ENCODE peak calls at places on chromosomes 12 and 14, in five cellular contexts. B is IMR-90, O is HepG2, R is GM12878, V is K562. D is an unnamed sample.

GRCh38 chr14:77889971-77890442 is 90.1 kb downstream of the ADCK1 start:
- DNase-seq in B (peak), V (no peak), O (no peak), R (no peak), D (no peak)

GRCh38 chr12:124761876-124762275 is 101.8 kb downstream of the SCARB1 start:
- DNase-seq in O (no peak), R (no peak), B (no peak), V (no peak), D (peak)

GRCh38 chr12:13811061-13811460 is 170.3 kb downstream of the GRIN2B start:
- DNase-seq in V (no peak), O (no peak), B (no peak), R (no peak), D (no peak)

GRCh38 chr12:49633703-49634311 is 10.4 kb downstream of the PRPF40B start:
- DNase-seq in V (no peak), R (no peak), O (no peak), B (no peak), D (no peak)

GRCh38 chr12:16473610-16474326 is 126.3 kb downstream of the MGST1 start:
- DNase-seq in O (no peak), V (no peak), R (no peak), B (peak), D (no peak)

GRCh38 chr12:64608901-64609542 is 1.3 kb upstream of the RASSF3 start:
- DNase-seq in B (peak), V (peak), O (peak), R (peak), D (peak)

GRCh38 chr14:67461341-67461985 is 27.1 kb downstream of the TMEM229B start:
- DNase-seq in O (no peak), R (no peak), V (no peak), B (peak), D (no peak)

GRCh38 chr12:11477110-11477509 is 81.7 kb upstream of the PRB2 start:
- DNase-seq in V (no peak), B (no peak), R (no peak), O (no peak), D (no peak)

GRCh38 chr12:95593266-95593871 is 42.1 kb upstream of the USP44 start:
- DNase-seq in V (no peak), B (no peak), O (no peak), R (no peak), D (peak)

GRCh38 chr12:47987411-47988072 is 16.7 kb downstream of the COL2A1 start:
- DNase-seq in V (no peak), R (no peak), B (peak), O (no peak), D (no peak)

GRCh38 chr12:22255097-22255496 is 79.4 kb downstream of the ST8SIA1 start:
- DNase-seq in V (no peak), O (no peak), B (peak), R (no peak), D (no peak)

GRCh38 chr14:92626041-92626440 is 112.5 kb downstream of the RIN3 start:
- DNase-seq in V (no peak), O (no peak), B (no peak), R (no peak), D (no peak)

GRCh38 chr12:59318940-59319339 is 276.9 kb upstream of the SLC16A7 start:
- DNase-seq in R (no peak), V (no peak), B (no peak), O (no peak), D (no peak)

GRCh38 chr14:89237923-89238529 is 179.0 kb downstream of the FOXN3 start:
- DNase-seq in R (no peak), V (no peak), B (peak), O (no peak), D (no peak)

GRCh38 chr12:56084958-56085543 is 5.1 kb downstream of the ERBB3 start:
- DNase-seq in O (no peak), R (no peak), B (no peak), V (peak), D (peak)

GRCh38 chr12:48542300-48542928 is 17.0 kb downstream of the OR8S1 start:
- DNase-seq in R (no peak), V (peak), B (peak), O (peak), D (peak)

GRCh38 chr12:131438874-131439273 is 272.0 kb upstream of the SFSWAP start:
- DNase-seq in O (peak), R (no peak), V (peak), B (no peak), D (no peak)

GRCh38 chr12:29451886-29452285 is 45.6 kb downstream of the OVCH1 start:
- DNase-seq in O (no peak), R (no peak), B (no peak), V (no peak), D (no peak)

GRCh38 chr14:20327005-20327869 is 5.8 kb downstream of the CCNB1IP1 start:
- DNase-seq in R (peak), B (peak), O (peak), V (peak), D (peak)
- TF ChIP-seq CEBPB in R (no peak), B (no peak), O (no peak), V (no peak), D (no peak)

GRCh38 chr14:99136401-99136800 is 135.6 kb downstream of the BCL11B start:
- DNase-seq in O (no peak), V (no peak), R (no peak), B (no peak), D (no peak)
- TF ChIP-seq SMC3 in O (no peak), V (no peak), R (no peak), B (no peak), D (no peak)

DNA sequence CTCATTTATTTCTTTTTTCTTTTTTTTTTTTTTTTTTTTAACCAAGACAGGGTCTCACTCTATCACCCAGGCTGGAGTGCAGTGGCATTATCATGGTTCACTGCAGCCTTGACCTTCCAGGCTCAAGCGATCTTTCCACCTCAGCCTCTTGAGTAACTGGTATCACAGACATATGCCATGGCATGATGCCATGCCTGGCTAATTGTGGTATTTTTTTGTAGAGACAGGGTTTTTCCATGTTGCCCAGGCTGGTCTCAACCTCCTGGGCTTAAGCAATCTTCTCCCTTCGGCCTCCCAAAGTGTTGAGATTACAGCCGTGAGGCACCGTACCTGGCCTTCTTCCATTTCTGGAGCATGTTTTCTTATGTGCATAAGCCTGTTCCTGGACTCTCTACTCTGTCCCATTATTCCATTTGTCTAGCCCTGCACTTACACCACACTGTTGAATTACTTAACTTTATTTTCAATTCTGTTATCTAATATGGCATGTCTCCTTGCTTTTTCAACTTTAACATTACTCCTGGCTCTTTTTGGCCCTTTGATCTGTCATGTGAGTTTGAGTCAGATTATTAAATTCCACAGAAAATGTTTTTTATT is 47.9 kb upstream of the PTGDR start:
- DNase-seq in B (no peak), V (no peak), R (no peak), O (no peak), D (no peak)
- TF ChIP-seq CEBPB in B (no peak), V (no peak), R (no peak), O (no peak), D (no peak)

GRCh38 chr14:35222324-35222723 is 69.9 kb upstream of the PSMA6 start:
- DNase-seq in V (no peak), R (no peak), O (no peak), B (no peak), D (no peak)

GRCh38 chr14:35220920-35221319 is 71.3 kb upstream of the PSMA6 start:
- DNase-seq in R (no peak), B (no peak), V (no peak), O (no peak), D (no peak)

GRCh38 chr14:35220027-35220676 is 72.0 kb upstream of the PSMA6 start:
- DNase-seq in V (no peak), R (no peak), B (no peak), O (no peak), D (no peak)

GRCh38 chr14:35222872-35223471 is 69.2 kb upstream of the PSMA6 start:
- DNase-seq in O (no peak), R (no peak), B (no peak), V (no peak), D (no peak)

GRCh38 chr14:35221462-35221861 is 70.7 kb upstream of the PSMA6 start:
- DNase-seq in V (no peak), O (no peak), R (no peak), B (peak), D (no peak)
- TF ChIP-seq SMC3 in V (no peak), O (no peak), R (no peak), B (no peak), D (no peak)

GRCh38 chr14:51018521-51018920 is 74.2 kb upstream of the PYGL start:
- DNase-seq in B (peak), O (no peak), V (no peak), R (no peak), D (no peak)

GRCh38 chr14:51014625-51015024 is 70.3 kb upstream of the PYGL start:
- DNase-seq in B (no peak), R (no peak), V (no peak), O (no peak), D (no peak)

GRCh38 chr14:51019089-51019488 is 74.8 kb upstream of the PYGL start:
- DNase-seq in V (no peak), O (no peak), B (no peak), R (no peak), D (no peak)

GRCh38 chr14:51008416-51008815 is 64.1 kb upstream of the PYGL start:
- DNase-seq in R (no peak), V (no peak), O (no peak), B (no peak), D (no peak)

GRCh38 chr14:51014086-51014485 is 69.8 kb upstream of the PYGL start:
- DNase-seq in V (no peak), R (no peak), B (peak), O (no peak), D (no peak)
- TF ChIP-seq CEBPB in V (no peak), R (no peak), B (no peak), O (no peak), D (no peak)

GRCh38 chr14:105888784-105889665 is 362.6 kb downstream of the TMEM121 start:
- DNase-seq in V (peak), O (no peak), B (no peak), R (no peak), D (no peak)
- TF ChIP-seq SMC3 in V (no peak), O (no peak), B (no peak), R (no peak), D (no peak)

GRCh38 chr12:88490425-88490824 is 89.8 kb downstream of the KITLG start:
- DNase-seq in B (no peak), R (no peak), V (no peak), O (no peak), D (no peak)
- TF ChIP-seq CEBPB in B (no peak), R (no peak), V (no peak), O (no peak), D (no peak)

DNA sequence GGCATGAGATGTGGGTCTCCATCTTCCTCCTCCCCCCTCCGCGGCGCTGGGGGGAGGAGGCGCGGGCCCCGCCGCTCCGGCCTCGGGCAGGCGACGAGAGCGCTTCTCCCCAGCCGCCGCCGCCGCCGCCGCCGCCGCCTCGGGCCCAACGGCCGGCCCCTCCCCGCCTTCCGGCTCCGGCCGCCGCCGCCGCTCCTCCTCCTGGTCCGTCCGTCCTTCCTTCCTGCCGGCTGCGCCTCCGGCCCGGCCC is 411 bp downstream of the FBXL14 start:
- DNase-seq in R (no peak), V (peak), B (no peak), O (no peak), D (peak)
- TF ChIP-seq SMC3 in R (no peak), V (no peak), B (no peak), O (no peak), D (no peak)

GRCh38 chr14:71487449-71487848 is 444.8 kb upstream of the RGS6 start:
- DNase-seq in V (no peak), O (no peak), B (no peak), R (no peak), D (no peak)

GRCh38 chr14:71488703-71489141 is 443.5 kb upstream of the RGS6 start:
- DNase-seq in O (no peak), B (peak), V (no peak), R (no peak), D (no peak)

GRCh38 chr14:71492346-71492745 is 439.9 kb upstream of the RGS6 start:
- DNase-seq in R (no peak), O (no peak), B (peak), V (no peak), D (no peak)

GRCh38 chr14:71487941-71488340 is 444.3 kb upstream of the RGS6 start:
- DNase-seq in O (no peak), B (peak), V (no peak), R (no peak), D (no peak)

DNA sequence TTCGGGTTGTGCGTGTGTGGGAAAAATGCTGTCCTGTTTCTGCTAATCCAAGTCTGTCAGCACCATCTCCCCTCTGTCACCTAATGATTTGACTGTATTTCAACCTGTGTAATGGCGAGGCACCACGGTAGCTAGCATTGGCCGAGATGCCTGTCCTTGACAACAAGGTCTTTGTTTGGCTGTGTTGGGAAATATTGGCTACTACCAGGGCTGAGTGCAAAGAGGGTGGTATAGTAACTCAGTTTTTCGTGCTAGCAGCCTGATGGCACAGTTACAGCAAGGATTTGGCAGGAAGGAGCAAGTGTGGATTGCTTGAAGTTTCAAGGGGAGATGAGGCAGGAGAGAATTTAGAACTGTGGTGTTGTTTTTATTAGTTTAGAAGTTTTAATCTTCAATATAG is 440.3 kb upstream of the RGS6 start:
- DNase-seq in B (peak), V (no peak), O (peak), R (no peak), D (no peak)
- TF ChIP-seq CEBPB in B (peak), V (no peak), O (peak), R (no peak), D (no peak)

D was measured in A549.